ENCODE peak calls at places on chromosomes 7 and 10, in nine cellular contexts. One of them, this sample, is unnamed.

GRCh38 chr7:28708458-28708951 is 249.6 kb downstream of the TRIL start:
- DNase-seq in IMR-90: no peak
- DNase-seq in kidney: no peak
- DNase-seq in GM23338: peak; percentile 60
- DNase-seq in adrenal gland: no peak
- DNase-seq in heart right ventricle: no peak
- DNase-seq in fibroblast of lung: peak; percentile 66
- DNase-seq in DND-41: no peak
- DNase-seq in lung: no peak
- DNase-seq in this sample: no peak

GRCh38 chr10:42640610-42641229 is 2.4 kb upstream of the ZNF33B start:
- DNase-seq in GM23338: peak; percentile 22
- DNase-seq in fibroblast of lung: no peak
- DNase-seq in kidney: no peak
- DNase-seq in IMR-90: no peak
- DNase-seq in heart right ventricle: no peak
- DNase-seq in lung: no peak
- DNase-seq in adrenal gland: no peak
- DNase-seq in DND-41: no peak
- DNase-seq in this sample: peak; percentile 94

GRCh38 chr10:80191589-80192270 is 13.6 kb downstream of the ANXA11 start:
- DNase-seq in adrenal gland: no peak
- DNase-seq in GM23338: no peak
- DNase-seq in IMR-90: no peak
- DNase-seq in DND-41: no peak
- DNase-seq in fibroblast of lung: no peak
- DNase-seq in heart right ventricle: no peak
- DNase-seq in lung: no peak
- DNase-seq in kidney: peak; percentile 93
- DNase-seq in this sample: peak; percentile 29

GRCh38 chr10:80501381-80501912 is 36.3 kb upstream of the SH2D4B start:
- DNase-seq in IMR-90: no peak
- DNase-seq in fibroblast of lung: peak; percentile 47
- DNase-seq in GM23338: no peak
- DNase-seq in heart right ventricle: no peak
- DNase-seq in kidney: no peak
- DNase-seq in DND-41: no peak
- DNase-seq in lung: no peak
- DNase-seq in adrenal gland: no peak
- DNase-seq in this sample: peak; percentile 42

GRCh38 chr10:103241262-103242011 is 4.2 kb upstream of the RPEL1 start:
- DNase-seq in IMR-90: peak; percentile 50
- DNase-seq in lung: peak; percentile 81
- DNase-seq in DND-41: no peak
- DNase-seq in adrenal gland: peak; percentile 55
- DNase-seq in kidney: peak; percentile 77
- DNase-seq in fibroblast of lung: peak; percentile 51
- DNase-seq in GM23338: peak; percentile 22
- DNase-seq in heart right ventricle: no peak
- DNase-seq in this sample: peak; percentile 86

GRCh38 chr7:68224041-68224534 is 1227.5 kb downstream of the TYW1 start:
- DNase-seq in GM23338: no peak
- DNase-seq in IMR-90: no peak
- DNase-seq in lung: no peak
- DNase-seq in kidney: no peak
- DNase-seq in DND-41: no peak
- DNase-seq in heart right ventricle: no peak
- DNase-seq in adrenal gland: no peak
- DNase-seq in fibroblast of lung: no peak
- DNase-seq in this sample: no peak

GRCh38 chr10:109966961-109967738 is 40.6 kb upstream of the ADD3 start:
- DNase-seq in kidney: no peak
- DNase-seq in heart right ventricle: peak; percentile 60
- DNase-seq in GM23338: peak; percentile 28
- DNase-seq in adrenal gland: peak; percentile 54
- DNase-seq in fibroblast of lung: peak; percentile 73
- DNase-seq in lung: no peak
- DNase-seq in IMR-90: peak; percentile 88
- DNase-seq in DND-41: no peak
- DNase-seq in this sample: no peak

GRCh38 chr10:77911535-77912123 is 14.9 kb downstream of the DLG5 start:
- DNase-seq in kidney: no peak
- DNase-seq in adrenal gland: peak; percentile 91
- DNase-seq in DND-41: no peak
- DNase-seq in fibroblast of lung: peak; percentile 28
- DNase-seq in IMR-90: peak; percentile 47
- DNase-seq in GM23338: no peak
- DNase-seq in lung: no peak
- DNase-seq in heart right ventricle: no peak
- DNase-seq in this sample: no peak

GRCh38 chr10:77082601-77083252 is 554.9 kb downstream of the KCNMA1 start:
- DNase-seq in GM23338: peak; percentile 89
- DNase-seq in kidney: no peak
- DNase-seq in heart right ventricle: no peak
- DNase-seq in IMR-90: peak; percentile 15
- DNase-seq in lung: no peak
- DNase-seq in fibroblast of lung: no peak
- DNase-seq in DND-41: no peak
- DNase-seq in adrenal gland: no peak
- DNase-seq in this sample: no peak

GRCh38 chr10:96835826-96836365 is 3.8 kb downstream of the LCOR start:
- DNase-seq in fibroblast of lung: no peak
- DNase-seq in IMR-90: peak; percentile 34
- DNase-seq in adrenal gland: no peak
- DNase-seq in kidney: no peak
- DNase-seq in lung: no peak
- DNase-seq in heart right ventricle: no peak
- DNase-seq in GM23338: no peak
- DNase-seq in DND-41: no peak
- DNase-seq in this sample: no peak
- H3K27ac ChIP-seq in fibroblast of lung: no peak overlapping the region
- H3K27ac ChIP-seq in IMR-90: no peak overlapping the region
- H3K27ac ChIP-seq in adrenal gland: no peak overlapping the region
- H3K27ac ChIP-seq in kidney: peak overlapping the region; percentile 13
- H3K27ac ChIP-seq in lung: no peak overlapping the region
- H3K27ac ChIP-seq in heart right ventricle: no peak overlapping the region
- H3K27ac ChIP-seq in GM23338: no peak overlapping the region
- H3K27ac ChIP-seq in DND-41: peak overlapping the region; percentile 25
- H3K27ac ChIP-seq in this sample: no peak overlapping the region

DNA sequence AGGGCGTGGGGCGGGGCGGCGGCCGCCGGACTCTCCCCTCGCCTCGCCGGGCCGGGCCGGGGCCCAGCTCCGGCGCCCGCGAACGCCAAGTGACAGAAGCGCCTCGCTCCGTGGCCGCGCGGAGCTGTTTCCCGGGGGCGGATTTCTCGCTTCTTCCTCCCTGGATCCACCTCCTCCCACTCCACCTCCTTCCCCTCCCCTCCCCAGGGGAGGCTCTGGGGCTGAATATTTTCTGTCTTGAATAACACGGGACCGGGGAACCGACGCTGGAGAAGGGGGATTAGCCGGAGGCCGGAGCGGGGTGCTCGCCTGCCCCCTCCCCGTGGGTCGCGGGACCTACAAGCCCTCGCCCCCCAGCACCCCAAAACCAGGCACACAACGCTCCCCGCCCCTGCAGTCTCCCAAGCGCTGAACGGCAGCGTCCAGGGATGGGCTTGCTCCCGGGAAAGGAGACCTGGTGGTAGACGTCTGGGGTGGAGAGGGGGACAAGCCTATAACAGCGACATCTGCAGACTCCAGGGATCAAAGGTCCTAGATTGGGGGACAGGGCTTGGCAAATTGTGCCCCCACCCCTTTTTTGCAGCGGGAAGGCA is at the start of gene ARHGAP21:
- DNase-seq in fibroblast of lung: peak; percentile 77
- DNase-seq in heart right ventricle: peak; percentile 78
- DNase-seq in kidney: peak; percentile 90
- DNase-seq in adrenal gland: peak; percentile 75
- DNase-seq in DND-41: peak; percentile 76
- DNase-seq in lung: peak; percentile 74
- DNase-seq in IMR-90: peak; percentile 68
- DNase-seq in GM23338: peak; percentile 63
- DNase-seq in this sample: peak; percentile 77
- TF ChIP-seq CTCF in fibroblast of lung: no peak
- TF ChIP-seq CTCF in heart right ventricle: peak; percentile 23
- TF ChIP-seq CTCF in kidney: no peak
- TF ChIP-seq CTCF in adrenal gland: peak; percentile 3
- TF ChIP-seq CTCF in DND-41: peak; percentile 34
- TF ChIP-seq CTCF in lung: no peak
- TF ChIP-seq CTCF in IMR-90: no peak
- TF ChIP-seq CTCF in GM23338: peak; percentile 19
- TF ChIP-seq CTCF in this sample: no peak

GRCh38 chr7:66668677-66669076 is 40.0 kb downstream of the KCTD7 start:
- DNase-seq in heart right ventricle: no peak
- DNase-seq in kidney: peak; percentile 15
- DNase-seq in IMR-90: no peak
- DNase-seq in fibroblast of lung: no peak
- DNase-seq in lung: no peak
- DNase-seq in GM23338: no peak
- DNase-seq in DND-41: no peak
- DNase-seq in adrenal gland: no peak
- DNase-seq in this sample: no peak

GRCh38 chr7:66667023-66667728 is 38.5 kb downstream of the KCTD7 start:
- DNase-seq in IMR-90: no peak
- DNase-seq in fibroblast of lung: no peak
- DNase-seq in heart right ventricle: no peak
- DNase-seq in GM23338: no peak
- DNase-seq in adrenal gland: no peak
- DNase-seq in lung: no peak
- DNase-seq in kidney: peak; percentile 55
- DNase-seq in DND-41: no peak
- DNase-seq in this sample: no peak

GRCh38 chr7:66664590-66665293 is 36.1 kb downstream of the KCTD7 start:
- DNase-seq in GM23338: peak; percentile 24
- DNase-seq in IMR-90: no peak
- DNase-seq in heart right ventricle: no peak
- DNase-seq in lung: no peak
- DNase-seq in adrenal gland: no peak
- DNase-seq in fibroblast of lung: no peak
- DNase-seq in DND-41: no peak
- DNase-seq in kidney: peak; percentile 44
- DNase-seq in this sample: no peak

GRCh38 chr7:66668112-66668511 is 39.4 kb downstream of the KCTD7 start:
- DNase-seq in DND-41: no peak
- DNase-seq in IMR-90: no peak
- DNase-seq in adrenal gland: no peak
- DNase-seq in heart right ventricle: no peak
- DNase-seq in lung: no peak
- DNase-seq in fibroblast of lung: no peak
- DNase-seq in kidney: peak; percentile 9
- DNase-seq in GM23338: no peak
- DNase-seq in this sample: no peak

DNA sequence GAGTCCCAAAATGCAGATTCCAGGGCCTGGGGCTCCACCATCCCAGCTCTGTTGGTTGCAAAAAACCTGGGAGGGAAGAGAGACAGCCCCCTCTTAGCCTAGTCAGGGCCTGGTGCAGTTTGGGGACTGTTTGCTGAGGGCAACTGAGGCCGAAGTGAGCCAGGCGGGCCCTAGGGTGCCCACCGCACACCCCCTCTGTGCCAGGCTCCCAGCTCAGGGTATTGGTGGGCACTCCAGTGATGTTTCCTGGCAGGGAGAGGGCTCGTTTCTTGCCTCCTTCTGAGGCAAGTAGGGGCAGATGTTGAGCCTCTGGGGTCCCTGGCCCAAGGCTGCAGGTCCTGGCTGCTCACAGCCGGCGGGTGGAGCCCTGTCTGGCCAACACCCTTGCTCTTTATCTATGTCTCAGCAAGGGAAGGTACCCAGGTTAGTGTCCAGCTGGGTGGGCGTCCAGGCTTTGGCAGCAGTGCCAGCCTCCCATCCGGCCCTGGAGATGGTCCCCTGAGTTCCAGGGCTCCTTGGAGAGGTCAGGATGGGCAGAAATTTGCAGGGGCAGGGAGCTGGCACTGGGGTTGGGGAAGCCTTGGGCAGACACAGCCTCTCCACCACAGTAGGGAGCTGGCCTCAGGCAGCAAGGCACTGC is 37.8 kb downstream of the KCTD7 start:
- DNase-seq in GM23338: no peak
- DNase-seq in adrenal gland: no peak
- DNase-seq in IMR-90: no peak
- DNase-seq in DND-41: no peak
- DNase-seq in kidney: peak; percentile 53
- DNase-seq in heart right ventricle: no peak
- DNase-seq in fibroblast of lung: no peak
- DNase-seq in lung: no peak
- DNase-seq in this sample: no peak
- H3K27ac ChIP-seq in GM23338: no peak overlapping the region
- H3K27ac ChIP-seq in adrenal gland: no peak overlapping the region
- H3K27ac ChIP-seq in IMR-90: no peak overlapping the region
- H3K27ac ChIP-seq in DND-41: no peak overlapping the region
- H3K27ac ChIP-seq in kidney: no peak overlapping the region
- H3K27ac ChIP-seq in heart right ventricle: no peak overlapping the region
- H3K27ac ChIP-seq in fibroblast of lung: no peak overlapping the region
- H3K27ac ChIP-seq in lung: no peak overlapping the region
- H3K27ac ChIP-seq in this sample: no peak overlapping the region

GRCh38 chr7:32212321-32212720 is 142.1 kb upstream of the PDE1C start:
- DNase-seq in heart right ventricle: no peak
- DNase-seq in lung: no peak
- DNase-seq in adrenal gland: no peak
- DNase-seq in DND-41: no peak
- DNase-seq in kidney: no peak
- DNase-seq in IMR-90: no peak
- DNase-seq in GM23338: no peak
- DNase-seq in fibroblast of lung: no peak
- DNase-seq in this sample: no peak

GRCh38 chr7:32206488-32206887 is 136.3 kb upstream of the PDE1C start:
- DNase-seq in GM23338: no peak
- DNase-seq in heart right ventricle: no peak
- DNase-seq in kidney: no peak
- DNase-seq in lung: no peak
- DNase-seq in adrenal gland: no peak
- DNase-seq in fibroblast of lung: no peak
- DNase-seq in DND-41: no peak
- DNase-seq in IMR-90: no peak
- DNase-seq in this sample: no peak

GRCh38 chr7:32204361-32205018 is 134.3 kb upstream of the PDE1C start:
- DNase-seq in heart right ventricle: peak; percentile 74
- DNase-seq in kidney: no peak
- DNase-seq in lung: peak; percentile 44
- DNase-seq in fibroblast of lung: peak; percentile 84
- DNase-seq in DND-41: peak; percentile 18
- DNase-seq in adrenal gland: peak; percentile 65
- DNase-seq in IMR-90: peak; percentile 77
- DNase-seq in GM23338: peak; percentile 86
- DNase-seq in this sample: peak; percentile 67

DNA sequence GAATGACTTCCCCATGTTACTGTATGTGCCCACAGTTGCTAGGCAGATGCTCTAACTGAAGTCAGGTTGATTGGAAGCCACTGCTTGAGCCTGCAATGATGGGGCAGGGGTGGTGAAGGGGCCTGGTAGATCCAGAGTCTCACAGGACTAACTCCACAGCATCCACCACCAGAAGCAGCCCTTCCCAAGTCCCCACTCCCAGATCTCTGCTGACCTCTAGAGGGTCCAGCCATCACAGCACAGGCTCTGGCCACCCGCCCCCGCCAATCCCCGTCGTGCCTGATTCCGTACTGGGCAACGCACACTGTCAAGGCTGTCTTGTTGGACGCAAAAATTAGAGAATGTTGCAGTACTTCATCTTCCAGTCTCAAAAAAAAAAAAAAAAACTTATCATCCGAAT is 136.8 kb upstream of the PDE1C start:
- DNase-seq in kidney: no peak
- DNase-seq in IMR-90: peak; percentile 3
- DNase-seq in heart right ventricle: no peak
- DNase-seq in DND-41: no peak
- DNase-seq in adrenal gland: no peak
- DNase-seq in fibroblast of lung: peak; percentile 25
- DNase-seq in lung: no peak
- DNase-seq in GM23338: peak; percentile 68
- DNase-seq in this sample: no peak
- TF ChIP-seq CTCF in kidney: no peak
- TF ChIP-seq CTCF in IMR-90: peak; percentile 52
- TF ChIP-seq CTCF in heart right ventricle: peak; percentile 47
- TF ChIP-seq CTCF in DND-41: no peak
- TF ChIP-seq CTCF in adrenal gland: no peak
- TF ChIP-seq CTCF in fibroblast of lung: no peak
- TF ChIP-seq CTCF in lung: no peak
- TF ChIP-seq CTCF in GM23338: peak; percentile 84
- TF ChIP-seq CTCF in this sample: peak; percentile 49

This sample was measured in foreskin keratinocyte.